ENCODE peak calls at places on chromosome 9, in four cellular contexts. H is NCI-H1092; W is activated T-helper 1 cell treated with anti-CD3 and anti-CD28 coated beads, Interleukin-12 subunit alpha, Interleukin-12 subunit beta, Interleukin-2, Interleukin-4 antibody, amounts not matched to agents 30 ng/mL and 10 ng/mL and 1 ng/mL, durations not matched to agents 14 hours and 24 hours and 36 hours; J is T-helper 2 cell. V is an unnamed sample.

GRCh38 chr9:133003671-133004090 is 25.2 kb downstream of the GFI1B start:
- DNase-seq in H (no peak), W (no peak), J (no peak), V (no peak)

GRCh38 chr9:2324742-2325141 is 296.8 kb upstream of the VLDLR start:
- DNase-seq in H (no peak), W (no peak), J (no peak), V (no peak)

GRCh38 chr9:132031869-132032583 is 47.6 kb downstream of the MED27 start:
- DNase-seq in H (no peak), W (no peak), J (no peak), V (no peak)

GRCh38 chr9:91803143-91803940 is 146.7 kb downstream of the ROR2 start:
- DNase-seq in H (no peak), W (no peak), J (no peak), V (no peak)

GRCh38 chr9:3868012-3868411 is 342.2 kb upstream of the RFX3 start:
- DNase-seq in H (no peak), W (no peak), J (no peak), V (no peak)

GRCh38 chr9:124206391-124206790 is 51.4 kb upstream of the NEK6 start:
- DNase-seq in H (no peak), W (no peak), J (no peak), V (peak)

GRCh38 chr9:110217656-110218099 is 9.7 kb upstream of the C9orf152 start:
- DNase-seq in H (no peak), W (no peak), J (no peak), V (no peak)

GRCh38 chr9:133349965-133350624 is 2.1 kb downstream of the RPL7A start:
- DNase-seq in H (no peak), W (no peak), J (no peak), V (no peak)

GRCh38 chr9:77449177-77450092 is 198.7 kb downstream of the GNA14 start:
- DNase-seq in H (no peak), W (no peak), J (no peak), V (no peak)

GRCh38 chr9:129568560-129569505 is 52.1 kb downstream of the C9orf50 start:
- DNase-seq in H (peak), W (no peak), J (no peak), V (no peak)

GRCh38 chr9:26234865-26235264 is 556.6 kb upstream of the TUSC1 start:
- DNase-seq in H (no peak), W (no peak), J (no peak), V (no peak)

GRCh38 chr9:124559871-124560270 is 52.7 kb upstream of the NR5A1 start:
- DNase-seq in H (no peak), W (no peak), J (no peak), V (no peak)

GRCh38 chr9:91943876-91944470 is 6.1 kb downstream of the ROR2 start:
- DNase-seq in H (no peak), W (no peak), J (no peak), V (no peak)

GRCh38 chr9:14277202-14277601 is 36.7 kb downstream of the NFIB start:
- DNase-seq in H (no peak), W (no peak), J (no peak), V (no peak)

GRCh38 chr9:15469406-15469805 is 41.4 kb downstream of the PSIP1 start:
- DNase-seq in H (peak), W (no peak), J (no peak), V (no peak)

GRCh38 chr9:80885894-80886293 is 803.5 kb downstream of the TLE1 start:
- DNase-seq in H (peak), W (no peak), J (no peak), V (no peak)

GRCh38 chr9:123564652-123565051 is 208.7 kb downstream of the CRB2 start:
- DNase-seq in H (no peak), W (no peak), J (no peak), V (no peak)

GRCh38 chr9:76415731-76416130 is 21.5 kb upstream of the RFK start:
- DNase-seq in H (peak), W (no peak), J (no peak), V (no peak)

GRCh38 chr9:101487443-101487855 is 46.2 kb upstream of the RNF20 start:
- DNase-seq in H (no peak), W (no peak), J (no peak), V (no peak)

V was measured in NCI-H187 treated with DMSO at 0.1 percent for 48 hours.